ENCODE peak calls at places on chromosome 21, in five cellular contexts. V is colonic mucosa, X is HFFc6, G is NCI-H187, F is SK-N-MC. Q is an unnamed sample.
A peak's percentile ranks its signal among the peaks of the same experiment; 100 is the strongest.

GRCh38 chr21:45156459-45156858 is 82.1 kb downstream of the ADARB1 start:
- DNase-seq in V (peak; percentile 1), X (no peak), G (no peak), F (no peak), Q (no peak)

GRCh38 chr21:46454634-46455390 is 3.9 kb upstream of the DIP2A start:
- DNase-seq in V (no peak), X (no peak), G (no peak), F (no peak), Q (no peak)

GRCh38 chr21:42080788-42081083 is 9.6 kb downstream of the UMODL1 start:
- DNase-seq in V (no peak), X (peak; percentile 81), G (no peak), F (no peak), Q (no peak)

GRCh38 chr21:44473915-44474555 is 18.7 kb downstream of the LRRC3 start:
- DNase-seq in V (no peak), X (no peak), G (no peak), F (no peak), Q (no peak)

GRCh38 chr21:31088196-31088751 is 50.0 kb upstream of the KRTAP19-8 start:
- DNase-seq in V (no peak), X (no peak), G (no peak), F (no peak), Q (no peak)

GRCh38 chr21:41506526-41507520 is 1.1 kb downstream of the TMPRSS2 start:
- DNase-seq in V (peak; percentile 73), X (no peak), G (no peak), F (no peak), Q (no peak)

GRCh38 chr21:44399955-44400790 is 46.8 kb downstream of the TRPM2 start:
- DNase-seq in V (no peak), X (no peak), G (no peak), F (no peak), Q (no peak)

GRCh38 chr21:45020629-45021427 is 53.6 kb upstream of the ADARB1 start:
- DNase-seq in V (no peak), X (no peak), G (no peak), F (no peak), Q (no peak)

GRCh38 chr21:46622226-46622625 is 13.2 kb upstream of the PRMT2 start:
- DNase-seq in V (no peak), X (no peak), G (no peak), F (no peak), Q (no peak)

GRCh38 chr21:46189959-46190490 is 5.8 kb upstream of the SPATC1L start:
- DNase-seq in V (peak; percentile 12), X (no peak), G (no peak), F (no peak), Q (no peak)